ENCODE peak calls at places on chromosomes 3 and 15, in ten cellular contexts. One of them, this sample, is unnamed.

GRCh38 chr3:1139071-1139470 is 46.2 kb downstream of the CNTN6 start:
- DNase-seq in GM12878: no peak
- DNase-seq in HCT116: no peak
- DNase-seq in HepG2: no peak
- DNase-seq in esophagus muscularis mucosa: no peak
- DNase-seq in suprapubic skin: no peak
- DNase-seq in transverse colon: no peak
- DNase-seq in upper lobe of left lung: no peak
- DNase-seq in sigmoid colon: no peak
- DNase-seq in stomach: no peak
- DNase-seq in this sample: no peak

GRCh38 chr3:60932669-60933068 is 318.6 kb downstream of the FHIT start:
- DNase-seq in stomach: no peak
- DNase-seq in HCT116: no peak
- DNase-seq in esophagus muscularis mucosa: no peak
- DNase-seq in GM12878: no peak
- DNase-seq in upper lobe of left lung: no peak
- DNase-seq in transverse colon: no peak
- DNase-seq in suprapubic skin: no peak
- DNase-seq in HepG2: no peak
- DNase-seq in sigmoid colon: no peak
- DNase-seq in this sample: no peak

GRCh38 chr15:99631256-99631655 is 65.5 kb downstream of the MEF2A start:
- DNase-seq in HepG2: no peak
- DNase-seq in esophagus muscularis mucosa: no peak
- DNase-seq in upper lobe of left lung: no peak
- DNase-seq in stomach: no peak
- DNase-seq in sigmoid colon: no peak
- DNase-seq in suprapubic skin: no peak
- DNase-seq in HCT116: no peak
- DNase-seq in GM12878: peak; percentile 74
- DNase-seq in transverse colon: peak; percentile 20
- DNase-seq in this sample: no peak

GRCh38 chr15:51622269-51623180 is at the start of gene DMXL2:
- DNase-seq in esophagus muscularis mucosa: peak; percentile 93
- DNase-seq in transverse colon: peak; percentile 82
- DNase-seq in stomach: peak; percentile 83
- DNase-seq in HCT116: peak; percentile 65
- DNase-seq in suprapubic skin: peak; percentile 85
- DNase-seq in upper lobe of left lung: peak; percentile 98
- DNase-seq in HepG2: peak; percentile 67
- DNase-seq in sigmoid colon: peak; percentile 93
- DNase-seq in GM12878: no peak
- DNase-seq in this sample: peak; percentile 22

GRCh38 chr3:87410110-87410509 is 133.7 kb upstream of the POU1F1 start:
- DNase-seq in GM12878: no peak
- DNase-seq in esophagus muscularis mucosa: no peak
- DNase-seq in HepG2: no peak
- DNase-seq in transverse colon: no peak
- DNase-seq in sigmoid colon: no peak
- DNase-seq in HCT116: no peak
- DNase-seq in stomach: no peak
- DNase-seq in upper lobe of left lung: no peak
- DNase-seq in suprapubic skin: no peak
- DNase-seq in this sample: no peak

GRCh38 chr3:46496745-46497555 is 826 bp upstream of the RTP3 start:
- DNase-seq in HepG2: no peak
- DNase-seq in transverse colon: peak; percentile 52
- DNase-seq in esophagus muscularis mucosa: no peak
- DNase-seq in HCT116: no peak
- DNase-seq in sigmoid colon: no peak
- DNase-seq in suprapubic skin: no peak
- DNase-seq in upper lobe of left lung: no peak
- DNase-seq in stomach: no peak
- DNase-seq in GM12878: peak; percentile 8
- DNase-seq in this sample: no peak

GRCh38 chr3:112979244-112979832 is 4.4 kb upstream of the CD200R1 start:
- DNase-seq in upper lobe of left lung: no peak
- DNase-seq in HCT116: peak; percentile 13
- DNase-seq in suprapubic skin: no peak
- DNase-seq in GM12878: no peak
- DNase-seq in esophagus muscularis mucosa: no peak
- DNase-seq in stomach: no peak
- DNase-seq in transverse colon: no peak
- DNase-seq in sigmoid colon: no peak
- DNase-seq in HepG2: peak; percentile 14
- DNase-seq in this sample: no peak

GRCh38 chr3:190644766-190645165 is 130.9 kb downstream of the IL1RAP start:
- DNase-seq in upper lobe of left lung: no peak
- DNase-seq in esophagus muscularis mucosa: no peak
- DNase-seq in HCT116: no peak
- DNase-seq in GM12878: no peak
- DNase-seq in stomach: no peak
- DNase-seq in suprapubic skin: no peak
- DNase-seq in sigmoid colon: no peak
- DNase-seq in HepG2: no peak
- DNase-seq in transverse colon: no peak
- DNase-seq in this sample: no peak

GRCh38 chr3:69983546-69984265 is 15.8 kb upstream of the SAMMSON start:
- DNase-seq in transverse colon: no peak
- DNase-seq in sigmoid colon: no peak
- DNase-seq in upper lobe of left lung: no peak
- DNase-seq in suprapubic skin: no peak
- DNase-seq in HepG2: no peak
- DNase-seq in GM12878: no peak
- DNase-seq in esophagus muscularis mucosa: no peak
- DNase-seq in HCT116: no peak
- DNase-seq in stomach: no peak
- DNase-seq in this sample: no peak

GRCh38 chr15:99425666-99426301 is 140.0 kb upstream of the MEF2A start:
- DNase-seq in stomach: peak; percentile 38
- DNase-seq in HepG2: no peak
- DNase-seq in GM12878: no peak
- DNase-seq in esophagus muscularis mucosa: no peak
- DNase-seq in HCT116: no peak
- DNase-seq in transverse colon: peak; percentile 11
- DNase-seq in upper lobe of left lung: no peak
- DNase-seq in sigmoid colon: peak; percentile 61
- DNase-seq in suprapubic skin: peak; percentile 52
- DNase-seq in this sample: no peak

GRCh38 chr15:30859091-30859874 is 44.4 kb upstream of the FAN1 start:
- DNase-seq in stomach: no peak
- DNase-seq in HCT116: peak; percentile 6
- DNase-seq in sigmoid colon: no peak
- DNase-seq in GM12878: no peak
- DNase-seq in esophagus muscularis mucosa: no peak
- DNase-seq in HepG2: peak; percentile 14
- DNase-seq in upper lobe of left lung: no peak
- DNase-seq in suprapubic skin: no peak
- DNase-seq in transverse colon: no peak
- DNase-seq in this sample: no peak

GRCh38 chr3:130786306-130786705 is 39.7 kb upstream of the PIK3R4 start:
- DNase-seq in transverse colon: no peak
- DNase-seq in sigmoid colon: no peak
- DNase-seq in upper lobe of left lung: no peak
- DNase-seq in HCT116: no peak
- DNase-seq in HepG2: no peak
- DNase-seq in suprapubic skin: no peak
- DNase-seq in esophagus muscularis mucosa: no peak
- DNase-seq in stomach: no peak
- DNase-seq in GM12878: no peak
- DNase-seq in this sample: no peak

GRCh38 chr15:45704329-45705249 is 69.8 kb downstream of the SQOR start:
- DNase-seq in stomach: no peak
- DNase-seq in sigmoid colon: peak; percentile 67
- DNase-seq in upper lobe of left lung: peak; percentile 78
- DNase-seq in GM12878: no peak
- DNase-seq in transverse colon: peak; percentile 18
- DNase-seq in esophagus muscularis mucosa: no peak
- DNase-seq in HepG2: no peak
- DNase-seq in suprapubic skin: peak; percentile 67
- DNase-seq in HCT116: no peak
- DNase-seq in this sample: no peak
- TF ChIP-seq POLR2AphosphoS5 in stomach: no peak
- TF ChIP-seq POLR2AphosphoS5 in sigmoid colon: no peak
- TF ChIP-seq POLR2AphosphoS5 in upper lobe of left lung: no peak
- TF ChIP-seq POLR2AphosphoS5 in GM12878: no peak
- TF ChIP-seq POLR2AphosphoS5 in transverse colon: no peak
- TF ChIP-seq POLR2AphosphoS5 in esophagus muscularis mucosa: no peak
- TF ChIP-seq POLR2AphosphoS5 in HepG2: no peak
- TF ChIP-seq POLR2AphosphoS5 in suprapubic skin: no peak
- TF ChIP-seq POLR2AphosphoS5 in HCT116: no peak
- TF ChIP-seq POLR2AphosphoS5 in this sample: no peak

GRCh38 chr15:88992216-88992615 is 79.0 kb upstream of the MFGE8 start:
- DNase-seq in suprapubic skin: no peak
- DNase-seq in stomach: no peak
- DNase-seq in HCT116: no peak
- DNase-seq in upper lobe of left lung: no peak
- DNase-seq in sigmoid colon: no peak
- DNase-seq in HepG2: no peak
- DNase-seq in GM12878: no peak
- DNase-seq in transverse colon: no peak
- DNase-seq in esophagus muscularis mucosa: no peak
- DNase-seq in this sample: no peak
- H3K4me1 ChIP-seq in suprapubic skin: no peaks in the 10 kb centered on the region
- H3K4me1 ChIP-seq in stomach: no peaks in the 10 kb centered on the region
- H3K4me1 ChIP-seq in HCT116: no peaks in the 10 kb centered on the region
- H3K4me1 ChIP-seq in upper lobe of left lung: no peaks in the 10 kb centered on the region
- H3K4me1 ChIP-seq in sigmoid colon: no peaks in the 10 kb centered on the region
- H3K4me1 ChIP-seq in HepG2: peaks cover 7% of the 10 kb centered on the region
- H3K4me1 ChIP-seq in GM12878: no peaks in the 10 kb centered on the region
- H3K4me1 ChIP-seq in transverse colon: no peaks in the 10 kb centered on the region
- H3K4me1 ChIP-seq in esophagus muscularis mucosa: no peaks in the 10 kb centered on the region
- H3K4me1 ChIP-seq in this sample: no peaks in the 10 kb centered on the region

GRCh38 chr3:149366031-149366430 is 11.4 kb downstream of the TM4SF1 start:
- DNase-seq in suprapubic skin: no peak
- DNase-seq in HepG2: no peak
- DNase-seq in sigmoid colon: no peak
- DNase-seq in upper lobe of left lung: no peak
- DNase-seq in GM12878: no peak
- DNase-seq in stomach: no peak
- DNase-seq in transverse colon: no peak
- DNase-seq in HCT116: no peak
- DNase-seq in esophagus muscularis mucosa: no peak
- DNase-seq in this sample: no peak

GRCh38 chr3:149364624-149365023 is 12.8 kb downstream of the TM4SF1 start:
- DNase-seq in stomach: no peak
- DNase-seq in transverse colon: no peak
- DNase-seq in suprapubic skin: no peak
- DNase-seq in HCT116: no peak
- DNase-seq in upper lobe of left lung: no peak
- DNase-seq in GM12878: no peak
- DNase-seq in sigmoid colon: no peak
- DNase-seq in esophagus muscularis mucosa: no peak
- DNase-seq in HepG2: no peak
- DNase-seq in this sample: no peak

GRCh38 chr3:149368850-149369497 is 8.5 kb downstream of the TM4SF1 start:
- DNase-seq in upper lobe of left lung: no peak
- DNase-seq in HepG2: peak; percentile 96
- DNase-seq in transverse colon: no peak
- DNase-seq in esophagus muscularis mucosa: no peak
- DNase-seq in GM12878: no peak
- DNase-seq in suprapubic skin: no peak
- DNase-seq in sigmoid colon: no peak
- DNase-seq in HCT116: no peak
- DNase-seq in stomach: no peak
- DNase-seq in this sample: no peak

GRCh38 chr3:149368201-149368849 is 9.1 kb downstream of the TM4SF1 start:
- DNase-seq in HepG2: no peak
- DNase-seq in GM12878: no peak
- DNase-seq in transverse colon: no peak
- DNase-seq in upper lobe of left lung: no peak
- DNase-seq in stomach: no peak
- DNase-seq in HCT116: no peak
- DNase-seq in suprapubic skin: no peak
- DNase-seq in sigmoid colon: no peak
- DNase-seq in esophagus muscularis mucosa: no peak
- DNase-seq in this sample: no peak

DNA sequence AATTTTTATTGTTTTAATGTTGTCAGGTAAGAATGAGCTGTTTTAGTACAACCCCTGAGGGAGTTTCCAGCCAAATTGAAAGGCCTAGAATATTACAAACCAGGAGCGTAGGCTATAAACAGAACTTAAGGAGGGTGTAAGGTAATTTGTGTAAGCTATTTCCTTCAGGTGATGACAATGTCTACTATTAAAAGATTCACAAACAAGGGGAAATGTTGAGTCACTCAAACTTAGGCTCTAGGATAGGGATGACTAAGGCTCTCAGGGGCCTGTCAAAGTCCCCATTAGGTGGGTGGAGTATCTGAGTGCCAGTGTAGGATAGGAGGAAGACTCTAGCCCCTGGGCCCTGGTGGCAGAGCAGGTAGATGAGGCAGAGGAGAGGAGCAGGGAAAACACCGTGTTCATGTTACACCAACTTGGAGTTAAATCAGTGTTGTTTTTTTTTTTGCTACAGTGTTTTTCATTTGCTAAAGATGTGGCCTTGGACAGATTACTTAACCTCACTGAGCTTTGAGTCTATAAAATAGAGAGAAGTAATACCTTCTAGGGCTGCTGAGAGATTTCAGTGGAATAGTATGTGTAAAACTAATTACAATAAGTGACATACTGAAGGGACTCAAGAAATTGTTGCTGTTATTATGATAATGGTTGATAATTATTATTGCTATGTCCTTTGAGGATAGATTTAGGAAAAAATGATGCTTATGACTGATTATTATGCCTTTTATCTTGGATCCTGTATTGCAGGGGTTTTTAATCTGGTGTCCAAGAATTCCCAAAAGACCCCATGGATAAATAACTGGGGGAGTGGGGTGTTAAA is 10.2 kb downstream of the TM4SF1 start:
- DNase-seq in transverse colon: peak; percentile 55
- DNase-seq in esophagus muscularis mucosa: no peak
- DNase-seq in GM12878: no peak
- DNase-seq in HepG2: peak; percentile 88
- DNase-seq in upper lobe of left lung: no peak
- DNase-seq in stomach: no peak
- DNase-seq in suprapubic skin: no peak
- DNase-seq in HCT116: peak; percentile 95
- DNase-seq in sigmoid colon: no peak
- DNase-seq in this sample: no peak
- TF ChIP-seq POLR2A in transverse colon: no peak
- TF ChIP-seq POLR2A in esophagus muscularis mucosa: no peak
- TF ChIP-seq POLR2A in GM12878: no peak
- TF ChIP-seq POLR2A in HepG2: no peak
- TF ChIP-seq POLR2A in upper lobe of left lung: no peak
- TF ChIP-seq POLR2A in stomach: no peak
- TF ChIP-seq POLR2A in suprapubic skin: no peak
- TF ChIP-seq POLR2A in HCT116: no peak
- TF ChIP-seq POLR2A in sigmoid colon: no peak
- TF ChIP-seq POLR2A in this sample: no peak

DNA sequence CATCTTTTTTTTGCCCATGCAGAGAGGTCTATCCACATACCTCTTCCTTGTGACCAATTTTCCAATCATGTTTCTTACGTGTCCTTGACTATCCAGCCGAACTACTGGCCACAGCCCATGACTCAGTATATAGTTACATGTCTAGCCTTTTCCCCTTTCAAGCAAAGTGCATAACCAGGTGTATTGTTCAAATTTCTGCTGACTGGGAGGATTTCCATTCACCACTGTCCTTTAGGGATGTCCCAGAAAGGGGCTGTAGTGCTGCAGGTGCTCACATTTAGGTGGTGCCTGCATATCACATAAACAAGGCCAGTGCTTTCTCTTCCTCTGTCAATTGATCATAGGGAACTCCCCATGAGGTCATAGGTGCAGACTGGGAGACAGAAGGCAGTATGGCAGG is 69.4 kb upstream of the ALDH1A3 start:
- DNase-seq in HCT116: no peak
- DNase-seq in stomach: no peak
- DNase-seq in GM12878: no peak
- DNase-seq in suprapubic skin: no peak
- DNase-seq in transverse colon: no peak
- DNase-seq in upper lobe of left lung: no peak
- DNase-seq in sigmoid colon: no peak
- DNase-seq in esophagus muscularis mucosa: no peak
- DNase-seq in HepG2: no peak
- DNase-seq in this sample: no peak
- TF ChIP-seq POLR2AphosphoS5 in HCT116: no peak
- TF ChIP-seq POLR2AphosphoS5 in stomach: no peak
- TF ChIP-seq POLR2AphosphoS5 in GM12878: no peak
- TF ChIP-seq POLR2AphosphoS5 in suprapubic skin: no peak
- TF ChIP-seq POLR2AphosphoS5 in transverse colon: no peak
- TF ChIP-seq POLR2AphosphoS5 in upper lobe of left lung: no peak
- TF ChIP-seq POLR2AphosphoS5 in sigmoid colon: no peak
- TF ChIP-seq POLR2AphosphoS5 in esophagus muscularis mucosa: no peak
- TF ChIP-seq POLR2AphosphoS5 in HepG2: no peak
- TF ChIP-seq POLR2AphosphoS5 in this sample: no peak

This sample was measured in breast epithelium.